ENCODE peak calls at places on chromosome X, in five cellular contexts. P is H1, M is HepG2, K is GM12878, E is K562. N is an unnamed sample.

GRCh38 chrX:150018931-150019331 is 80.6 kb upstream of the EOLA2 start:
- DNase-seq in P (no peak), M (peak), K (no peak), E (no peak), N (no peak)

GRCh38 chrX:140057001-140057411 is 91.7 kb upstream of the CXorf66 start:
- DNase-seq in P (peak), M (peak), K (peak), E (peak), N (peak)

GRCh38 chrX:7941390-7942042 is 14.3 kb upstream of the PNPLA4 start:
- DNase-seq in P (no peak), M (peak), K (no peak), E (no peak), N (no peak)

GRCh38 chrX:10006770-10007169 is 39.6 kb downstream of the CLDN34 start:
- DNase-seq in P (no peak), M (no peak), K (no peak), E (no peak), N (no peak)

GRCh38 chrX:152813211-152813610 is 17.3 kb downstream of the CETN2 start:
- DNase-seq in P (no peak), M (no peak), K (no peak), E (no peak), N (no peak)

GRCh38 chrX:110851780-110852179 is 56.2 kb upstream of the CHRDL1 start:
- DNase-seq in P (no peak), M (no peak), K (no peak), E (peak), N (peak)

GRCh38 chrX:68935362-68935761 is 106.5 kb downstream of the EFNB1 start:
- DNase-seq in P (no peak), M (no peak), K (no peak), E (no peak), N (no peak)

GRCh38 chrX:30241724-30242415 is at the start of gene MAGEB4:
- DNase-seq in P (no peak), M (no peak), K (no peak), E (no peak), N (no peak)

GRCh38 chrX:108139303-108139702 is 47.7 kb downstream of the ATG4A start:
- DNase-seq in P (no peak), M (no peak), K (no peak), E (peak), N (no peak)

GRCh38 chrX:80021611-80022010 is 7.1 kb downstream of the TBX22 start:
- DNase-seq in P (no peak), M (no peak), K (no peak), E (no peak), N (no peak)
- H3K4me2 ChIP-seq in P (peak), M (no peak), K (no peak), E (no peak), N (no peak)

GRCh38 chrX:45801554-45801953 is 600.9 kb upstream of the DIPK2B start:
- DNase-seq in P (no peak), M (no peak), K (no peak), E (no peak), N (no peak)

GRCh38 chrX:45807572-45808425 is 607.1 kb upstream of the DIPK2B start:
- DNase-seq in P (no peak), M (no peak), K (no peak), E (no peak), N (peak)

GRCh38 chrX:45799576-45799975 is 598.9 kb upstream of the DIPK2B start:
- DNase-seq in P (no peak), M (no peak), K (no peak), E (no peak), N (no peak)

GRCh38 chrX:45806410-45807121 is 605.9 kb upstream of the DIPK2B start:
- DNase-seq in P (no peak), M (no peak), K (peak), E (no peak), N (peak)

GRCh38 chrX:45803383-45803921 is 602.8 kb upstream of the DIPK2B start:
- DNase-seq in P (no peak), M (no peak), K (no peak), E (no peak), N (peak)
- TF ChIP-seq HDAC2 in P (no peak), M (no peak), K (no peak), E (no peak), N (no peak)

DNA sequence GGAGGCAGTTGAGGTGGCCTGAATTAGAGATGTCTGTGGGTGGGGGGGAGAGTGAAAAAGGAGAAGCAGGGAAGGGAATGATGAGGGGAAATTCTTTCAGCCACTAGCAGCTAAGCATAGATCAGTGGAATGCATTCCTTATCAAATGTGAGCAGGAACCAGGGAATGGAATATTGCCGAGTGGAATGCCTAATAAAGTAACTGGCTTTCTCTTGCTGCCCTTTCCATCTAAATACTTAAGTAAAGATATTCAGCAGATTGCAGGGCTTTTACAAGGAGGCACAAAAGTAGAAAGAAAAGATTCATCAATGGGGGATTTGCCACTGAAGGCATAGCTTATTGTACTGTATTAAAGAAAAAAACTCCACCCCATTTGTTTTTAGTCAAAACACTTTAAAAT is 263.0 kb upstream of the RPS6KA3 start:
- DNase-seq in P (no peak), M (no peak), K (no peak), E (no peak), N (no peak)
- H3K4me2 ChIP-seq in P (no peak), M (peak), K (no peak), E (no peak), N (peak)

GRCh38 chrX:76183289-76184057 is 10.6 kb downstream of the PBDC1 start:
- DNase-seq in P (no peak), M (peak), K (no peak), E (no peak), N (no peak)
- TF ChIP-seq HDAC2 in P (no peak), M (no peak), K (no peak), E (no peak), N (no peak)

GRCh38 chrX:127726227-127726626 is 326.0 kb downstream of the ACTRT1 start:
- DNase-seq in P (no peak), M (no peak), K (no peak), E (no peak), N (no peak)
- H3K4me2 ChIP-seq in P (no peak), M (no peak), K (no peak), E (no peak), N (no peak)

GRCh38 chrX:120205816-120206753 is 44.5 kb upstream of the ZBTB33 start:
- DNase-seq in P (no peak), M (no peak), K (no peak), E (no peak), N (no peak)
- TF ChIP-seq HDAC2 in P (no peak), M (no peak), K (no peak), E (no peak), N (no peak)

GRCh38 chrX:51896626-51897025 is 3.2 kb downstream of the MAGED1 start:
- DNase-seq in P (no peak), M (no peak), K (no peak), E (no peak), N (no peak)
- H3K4me2 ChIP-seq in P (no peak), M (peak), K (no peak), E (no peak), N (no peak)

N was measured in A549.